ENCODE peak calls at places on chromosomes 5 and 9, in eight cellular contexts. Z, N, L, S, G, K, T and O are unnamed samples.
A peak's percentile ranks its signal among the peaks of the same experiment; 100 is the strongest.

GRCh38 chr5:175867587-175868347 is 3.6 kb upstream of the CPLX2 start:
- DNase-seq in Z (no peak), N (no peak), L (peak; percentile 30), S (no peak), G (peak; percentile 35), K (peak; percentile 14), T (no peak), O (no peak)

GRCh38 chr5:149202910-149203451 is 61.7 kb downstream of the ABLIM3 start:
- DNase-seq in Z (no peak), N (no peak), L (no peak), S (no peak), G (no peak), K (no peak), T (no peak), O (no peak)

GRCh38 chr9:97324954-97325353 is 17.5 kb downstream of the CCDC180 start:
- DNase-seq in Z (no peak), N (no peak), L (no peak), S (no peak), G (no peak), K (no peak), T (no peak), O (no peak)

GRCh38 chr9:97397220-97397619 is 14.7 kb upstream of the TDRD7 start:
- DNase-seq in Z (no peak), N (no peak), L (no peak), S (peak; percentile 65), G (peak; percentile 62), K (peak; percentile 86), T (no peak), O (no peak)

GRCh38 chr5:133907075-133907474 is 61.4 kb downstream of the C5orf15 start:
- DNase-seq in Z (no peak), N (no peak), L (no peak), S (no peak), G (no peak), K (no peak), T (no peak), O (no peak)

GRCh38 chr9:136172412-136173079 is 32.4 kb downstream of the LHX3 start:
- DNase-seq in Z (no peak), N (no peak), L (no peak), S (no peak), G (no peak), K (no peak), T (no peak), O (no peak)

GRCh38 chr9:7150153-7150890 is 392.5 kb downstream of the KDM4C start:
- DNase-seq in Z (no peak), N (no peak), L (no peak), S (peak; percentile 47), G (no peak), K (no peak), T (no peak), O (no peak)

GRCh38 chr9:116387934-116388714 is 234.5 kb downstream of the PAPPA start:
- DNase-seq in Z (no peak), N (no peak), L (peak; percentile 90), S (no peak), G (no peak), K (no peak), T (no peak), O (no peak)

GRCh38 chr5:130805601-130806000 is 359.5 kb downstream of the HINT1 start:
- DNase-seq in Z (no peak), N (no peak), L (no peak), S (no peak), G (no peak), K (no peak), T (peak; percentile 67), O (no peak)

GRCh38 chr9:120925535-120926396 is 830 bp downstream of the TRAF1 start:
- DNase-seq in Z (peak; percentile 86), N (no peak), L (peak; percentile 85), S (peak; percentile 78), G (peak; percentile 23), K (peak; percentile 99), T (peak; percentile 86), O (no peak)

GRCh38 chr9:135978650-135979461 is 17.7 kb upstream of the UBAC1 start:
- DNase-seq in Z (peak; percentile 57), N (no peak), L (no peak), S (peak; percentile 62), G (no peak), K (no peak), T (peak; percentile 21), O (no peak)

GRCh38 chr9:20144255-20144654 is 355.4 kb upstream of the SLC24A2 start:
- DNase-seq in Z (no peak), N (no peak), L (no peak), S (no peak), G (no peak), K (no peak), T (no peak), O (no peak)

GRCh38 chr5:113615708-113616107 is 102.2 kb downstream of the YTHDC2 start:
- DNase-seq in Z (no peak), N (peak; percentile 25), L (no peak), S (no peak), G (no peak), K (no peak), T (no peak), O (no peak)

GRCh38 chr5:112289465-112289864 is 129.6 kb downstream of the EPB41L4A start:
- DNase-seq in Z (no peak), N (no peak), L (peak; percentile 10), S (no peak), G (no peak), K (no peak), T (no peak), O (no peak)

GRCh38 chr5:169710675-169711074 is 73.6 kb downstream of the DOCK2 start:
- DNase-seq in Z (no peak), N (no peak), L (no peak), S (no peak), G (no peak), K (no peak), T (no peak), O (no peak)

GRCh38 chr5:31023105-31023504 is 170.4 kb upstream of the CDH6 start:
- DNase-seq in Z (no peak), N (no peak), L (peak; percentile 18), S (no peak), G (peak; percentile 87), K (peak; percentile 22), T (peak; percentile 68), O (no peak)

GRCh38 chr5:171827162-171827561 is 41.5 kb downstream of the SMIM23 start:
- DNase-seq in Z (no peak), N (no peak), L (no peak), S (no peak), G (no peak), K (no peak), T (no peak), O (no peak)

GRCh38 chr5:32687167-32687831 is 23.8 kb upstream of the NPR3 start:
- DNase-seq in Z (no peak), N (no peak), L (no peak), S (no peak), G (no peak), K (peak; percentile 41), T (peak; percentile 53), O (no peak)

GRCh38 chr9:98702835-98703385 is 5.8 kb downstream of the GABBR2 start:
- DNase-seq in Z (no peak), N (no peak), L (no peak), S (no peak), G (no peak), K (no peak), T (no peak), O (no peak)